ENCODE peak calls at places on chromosomes 7 and 10, in six cellular contexts. R is left cardiac atrium; C is stimulated activated CD4-positive, alpha-beta T cell treated with anti-CD3 and anti-CD28 coated beads, Interleukin-4, amount 100 ng/mL, for 1 hour; L is GM12865; U is RPMI7951; K is glomerular endothelial cell. D is an unnamed sample.

GRCh38 chr10:101686133-101686925 is 8.6 kb downstream of the FBXW4 start:
- DNase-seq in L (no peak), C (no peak), R (no peak), U (no peak), K (no peak), D (no peak)

GRCh38 chr7:122633472-122633871 is 65.4 kb downstream of the RNF133 start:
- DNase-seq in R (no peak), K (no peak), C (no peak), U (no peak), L (no peak), D (no peak)

GRCh38 chr7:116776046-116776445 is 86.3 kb upstream of the CAPZA2 start:
- DNase-seq in C (no peak), L (no peak), R (no peak), U (no peak), K (no peak), D (no peak)

GRCh38 chr7:45118292-45118691 is 6.8 kb upstream of the TBRG4 start:
- DNase-seq in U (no peak), C (no peak), L (no peak), K (no peak), R (no peak), D (no peak)

GRCh38 chr7:96126382-96126781 is 195.5 kb downstream of the SLC25A13 start:
- DNase-seq in K (no peak), L (no peak), R (no peak), C (no peak), U (no peak), D (no peak)

GRCh38 chr7:48780862-48781261 is 143.5 kb upstream of the CDC14C start:
- DNase-seq in L (no peak), U (no peak), K (no peak), R (no peak), C (no peak), D (no peak)

GRCh38 chr7:39882148-39882784 is 67.8 kb upstream of the CDK13 start:
- DNase-seq in C (no peak), U (no peak), L (no peak), R (no peak), K (no peak), D (no peak)

GRCh38 chr10:1214882-1215540 is 158.8 kb downstream of the WDR37 start:
- DNase-seq in R (no peak), C (no peak), L (no peak), K (no peak), U (no peak), D (no peak)

GRCh38 chr7:30464231-30464660 is 14.3 kb downstream of the NOD1 start:
- DNase-seq in C (no peak), L (peak; percentile 49), K (no peak), U (no peak), R (no peak), D (no peak)

GRCh38 chr7:16791895-16792294 is 12.9 kb downstream of the AGR2 start:
- DNase-seq in L (no peak), R (no peak), K (no peak), U (no peak), C (no peak), D (no peak)

GRCh38 chr7:25512051-25512450 is 283.8 kb upstream of the NPVF start:
- DNase-seq in R (no peak), U (no peak), L (no peak), C (no peak), K (no peak), D (no peak)

GRCh38 chr7:93249749-93250148 is 17.6 kb downstream of the VPS50 start:
- DNase-seq in U (no peak), C (no peak), L (no peak), R (no peak), K (no peak), D (no peak)

GRCh38 chr7:129990403-129991192 is 37.8 kb upstream of the UBE2H start:
- DNase-seq in U (peak; percentile 16), K (no peak), L (no peak), C (no peak), R (no peak), D (no peak)

GRCh38 chr10:101595591-101596433 is 7.7 kb downstream of the DPCD start:
- DNase-seq in C (no peak), U (no peak), L (no peak), R (no peak), K (no peak), D (no peak)

GRCh38 chr7:54904130-54904529 is 114.7 kb upstream of the EGFR start:
- DNase-seq in L (no peak), U (peak; percentile 82), C (no peak), K (no peak), R (no peak), D (no peak)

GRCh38 chr10:109956454-109957091 is 33.3 kb upstream of the XPNPEP1 start:
- DNase-seq in R (no peak), L (peak; percentile 85), K (no peak), C (no peak), U (peak; percentile 58), D (no peak)

GRCh38 chr7:44563171-44563679 is 10.5 kb downstream of the DDX56 start:
- DNase-seq in K (no peak), L (no peak), R (no peak), U (no peak), C (no peak), D (no peak)

GRCh38 chr10:44990302-44990655 is 10.4 kb upstream of the ZNF22 start:
- DNase-seq in K (no peak), L (no peak), U (no peak), R (no peak), C (no peak), D (no peak)

GRCh38 chr10:43867667-43868361 is 219.1 kb upstream of the ZNF32 start:
- DNase-seq in R (no peak), K (no peak), U (peak; percentile 96), C (no peak), L (no peak), D (no peak)

GRCh38 chr10:80552151-80552646 is 14.5 kb downstream of the SH2D4B start:
- DNase-seq in R (no peak), C (no peak), U (no peak), L (no peak), K (no peak), D (no peak)

GRCh38 chr10:61847640-61848039 is 53.9 kb upstream of the ARID5B start:
- DNase-seq in L (no peak), C (no peak), R (no peak), K (no peak), U (no peak), D (no peak)

GRCh38 chr10:44466236-44466635 is 81.3 kb upstream of the CXCL12 start:
- DNase-seq in K (no peak), L (no peak), U (no peak), C (no peak), R (no peak), D (no peak)

GRCh38 chr10:62048919-62049636 is 147.6 kb downstream of the ARID5B start:
- DNase-seq in C (peak; percentile 74), U (peak; percentile 98), L (peak; percentile 66), R (peak; percentile 92), K (peak; percentile 64), D (peak; percentile 45)

D was measured in activated naive CD8-positive, alpha-beta T cell treated with anti-CD3 and anti-CD28 coated beads, Interleukin-2, amount 10 ng/mL, durations not matched to agents 7 days and 5 days.